ENCODE peak calls at places on chromosome 5, in seven cellular contexts. Y is Calu3, K is lung, M is uterus, H is heart left ventricle, V is neural progenitor cell, T is CD14-positive monocyte. P is an unnamed sample.

GRCh38 chr5:171571663-171572062 is 152.2 kb downstream of the FGF18 start:
- DNase-seq in Y (no peak), K (no peak), M (no peak), H (no peak), V (no peak), T (no peak), P (no peak)

GRCh38 chr5:96703985-96704384 is 41.8 kb downstream of the CAST start:
- DNase-seq in Y (no peak), K (no peak), M (no peak), H (no peak), V (no peak), T (no peak), P (no peak)

GRCh38 chr5:119537704-119538103 is 85.4 kb downstream of the HSD17B4 start:
- DNase-seq in Y (peak), K (no peak), M (no peak), H (no peak), V (no peak), T (no peak), P (no peak)

GRCh38 chr5:10626473-10627013 is 62.7 kb downstream of the ANKRD33B start:
- DNase-seq in Y (no peak), K (no peak), M (no peak), H (no peak), V (no peak), T (peak), P (no peak)

GRCh38 chr5:131986161-131986912 is 25.1 kb downstream of the ACSL6 start:
- DNase-seq in Y (no peak), K (no peak), M (no peak), H (no peak), V (no peak), T (no peak), P (no peak)

GRCh38 chr5:95283761-95284511 is 958 bp downstream of the MCTP1 start:
- DNase-seq in Y (peak), K (peak), M (no peak), H (no peak), V (peak), T (no peak), P (peak)

GRCh38 chr5:7397005-7397546 is 1.1 kb downstream of the ADCY2 start:
- DNase-seq in Y (no peak), K (no peak), M (no peak), H (no peak), V (no peak), T (no peak), P (no peak)

GRCh38 chr5:5432020-5432707 is 9.7 kb downstream of the ICE1 start:
- DNase-seq in Y (no peak), K (no peak), M (no peak), H (no peak), V (no peak), T (no peak), P (no peak)

GRCh38 chr5:159780246-159780645 is 136.0 kb upstream of the ADRA1B start:
- DNase-seq in Y (no peak), K (no peak), M (no peak), H (no peak), V (no peak), T (no peak), P (no peak)

GRCh38 chr5:179819296-179820126 is 1.2 kb upstream of the SQSTM1 start:
- DNase-seq in Y (peak), K (peak), M (peak), H (peak), V (peak), T (peak), P (no peak)

GRCh38 chr5:35876454-35876853 is 19.8 kb downstream of the IL7R start:
- DNase-seq in Y (no peak), K (no peak), M (no peak), H (no peak), V (no peak), T (no peak), P (no peak)

GRCh38 chr5:179342577-179342976 is 2.7 kb downstream of the ADAMTS2 start:
- DNase-seq in Y (no peak), K (no peak), M (no peak), H (no peak), V (peak), T (no peak), P (peak)

GRCh38 chr5:95669540-95669939 is 13.3 kb downstream of the SPATA9 start:
- DNase-seq in Y (no peak), K (no peak), M (peak), H (peak), V (no peak), T (no peak), P (no peak)

GRCh38 chr5:179324760-179325295 is 20.4 kb downstream of the ADAMTS2 start:
- DNase-seq in Y (no peak), K (no peak), M (no peak), H (no peak), V (no peak), T (no peak), P (no peak)

GRCh38 chr5:179930788-179931473 is 23.2 kb upstream of the TBC1D9B start:
- DNase-seq in Y (no peak), K (no peak), M (no peak), H (no peak), V (no peak), T (no peak), P (no peak)

GRCh38 chr5:95861221-95861857 is 38.8 kb upstream of the GLRX start:
- DNase-seq in Y (peak), K (peak), M (peak), H (peak), V (no peak), T (peak), P (no peak)

GRCh38 chr5:80804332-80804731 is 149.5 kb upstream of the DHFR start:
- DNase-seq in Y (no peak), K (no peak), M (no peak), H (no peak), V (no peak), T (no peak), P (no peak)

GRCh38 chr5:61625682-61626620 is 293.9 kb downstream of the ZSWIM6 start:
- DNase-seq in Y (peak), K (peak), M (peak), H (peak), V (peak), T (peak), P (peak)

GRCh38 chr5:8386889-8387288 is 517.9 kb downstream of the MTRR start:
- DNase-seq in Y (no peak), K (no peak), M (no peak), H (no peak), V (no peak), T (no peak), P (no peak)

GRCh38 chr5:157479166-157479565 is 19.2 kb downstream of the NIPAL4 start:
- DNase-seq in Y (no peak), K (no peak), M (no peak), H (no peak), V (no peak), T (no peak), P (no peak)

GRCh38 chr5:64213568-64213967 is 47.9 kb downstream of the RNF180 start:
- DNase-seq in Y (no peak), K (no peak), M (no peak), H (no peak), V (no peak), T (no peak), P (no peak)

GRCh38 chr5:64209353-64209752 is 43.7 kb downstream of the RNF180 start:
- DNase-seq in Y (no peak), K (no peak), M (no peak), H (no peak), V (no peak), T (no peak), P (no peak)

GRCh38 chr5:64210866-64211265 is 45.2 kb downstream of the RNF180 start:
- DNase-seq in Y (peak), K (no peak), M (no peak), H (no peak), V (no peak), T (no peak), P (no peak)

GRCh38 chr5:64206653-64207052 is 41.0 kb downstream of the RNF180 start:
- DNase-seq in Y (no peak), K (no peak), M (no peak), H (no peak), V (peak), T (no peak), P (no peak)

GRCh38 chr5:64207978-64208377 is 42.3 kb downstream of the RNF180 start:
- DNase-seq in Y (peak), K (no peak), M (no peak), H (no peak), V (no peak), T (no peak), P (no peak)
- TF ChIP-seq CTCF in Y (no peak), K (no peak), M (peak), H (peak), V (peak), T (no peak), P (peak)

GRCh38 chr5:116514521-116514920 is 60.1 kb downstream of the SEMA6A start:
- DNase-seq in Y (no peak), K (no peak), M (no peak), H (no peak), V (no peak), T (no peak), P (no peak)
- TF ChIP-seq CTCF in Y (no peak), K (no peak), M (no peak), H (no peak), V (no peak), T (no peak), P (no peak)

GRCh38 chr5:139481580-139482049 is 943 bp downstream of the STING1 start:
- DNase-seq in Y (peak), K (no peak), M (peak), H (peak), V (no peak), T (no peak), P (no peak)
- TF ChIP-seq CTCF in Y (no peak), K (no peak), M (peak), H (peak), V (no peak), T (peak), P (no peak)

DNA sequence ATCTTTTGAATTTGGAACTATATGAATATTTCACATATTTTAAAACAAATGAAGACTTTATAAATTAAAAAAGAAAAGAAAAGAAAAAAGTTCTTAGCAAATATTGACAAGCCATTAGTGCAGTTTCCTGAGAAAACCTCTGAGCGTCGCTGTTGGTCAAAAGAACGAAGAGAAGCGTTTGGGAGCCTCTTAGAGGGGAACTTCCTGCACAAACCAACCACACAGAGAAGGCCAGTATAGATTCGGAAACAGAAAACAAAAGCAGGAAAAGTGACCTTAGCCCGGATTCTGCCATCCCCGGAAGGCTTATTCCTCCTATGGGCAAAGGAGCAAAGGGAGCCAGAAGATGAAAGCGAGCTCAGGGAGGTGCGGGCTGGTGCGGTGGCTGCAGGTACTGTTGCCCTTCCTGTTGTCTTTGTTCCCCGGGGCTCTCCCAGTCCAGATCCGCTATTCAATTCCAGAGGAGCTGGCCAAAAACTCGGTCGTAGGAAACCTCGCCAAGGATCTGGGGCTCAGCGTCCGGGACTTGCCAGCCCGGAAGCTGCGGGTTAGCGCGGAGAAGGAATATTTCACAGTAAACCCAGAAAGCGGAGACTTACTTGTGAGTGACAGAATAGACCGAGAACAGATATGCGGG is at the start of gene PCDHGB2:
- DNase-seq in Y (no peak), K (no peak), M (no peak), H (no peak), V (peak), T (no peak), P (no peak)
- TF ChIP-seq CTCF in Y (no peak), K (no peak), M (no peak), H (peak), V (peak), T (peak), P (peak)